ENCODE peak calls at places on chromosomes 2 and 18, in seven cellular contexts. One of them, this sample, is unnamed.

GRCh38 chr2:106956879-106957278 is 70.9 kb upstream of the ST6GAL2 start:
- DNase-seq in astrocyte of the spinal cord: peak; percentile 98
- DNase-seq in sciatic nerve: no peak
- DNase-seq in immature natural killer cell: no peak
- DNase-seq in activated T-helper 1 cell treated with anti-CD3 and anti-CD28 coated beads, Interleukin-2, amount 50 U/mL, for 16 hours: no peak
- DNase-seq in activated T-cell treated with anti-CD3 and anti-CD28 coated beads, Interleukin-2, amount 50 U/mL, for 4 hours: no peak
- DNase-seq in ELR: peak; percentile 83
- DNase-seq in this sample: peak; percentile 97

GRCh38 chr18:76454429-76454828 is 40.6 kb downstream of the ZNF516 start:
- DNase-seq in astrocyte of the spinal cord: no peak
- DNase-seq in sciatic nerve: no peak
- DNase-seq in immature natural killer cell: no peak
- DNase-seq in activated T-helper 1 cell treated with anti-CD3 and anti-CD28 coated beads, Interleukin-2, amount 50 U/mL, for 16 hours: no peak
- DNase-seq in activated T-cell treated with anti-CD3 and anti-CD28 coated beads, Interleukin-2, amount 50 U/mL, for 4 hours: no peak
- DNase-seq in ELR: no peak
- DNase-seq in this sample: no peak

GRCh38 chr18:71443726-71444480 is 1100.2 kb downstream of the CBLN2 start:
- DNase-seq in astrocyte of the spinal cord: peak; percentile 94
- DNase-seq in sciatic nerve: no peak
- DNase-seq in immature natural killer cell: no peak
- DNase-seq in activated T-helper 1 cell treated with anti-CD3 and anti-CD28 coated beads, Interleukin-2, amount 50 U/mL, for 16 hours: no peak
- DNase-seq in activated T-cell treated with anti-CD3 and anti-CD28 coated beads, Interleukin-2, amount 50 U/mL, for 4 hours: no peak
- DNase-seq in ELR: no peak
- DNase-seq in this sample: no peak

GRCh38 chr2:54524236-54524991 is 68.3 kb downstream of the SPTBN1 start:
- DNase-seq in astrocyte of the spinal cord: peak; percentile 75
- DNase-seq in sciatic nerve: no peak
- DNase-seq in immature natural killer cell: no peak
- DNase-seq in activated T-helper 1 cell treated with anti-CD3 and anti-CD28 coated beads, Interleukin-2, amount 50 U/mL, for 16 hours: no peak
- DNase-seq in activated T-cell treated with anti-CD3 and anti-CD28 coated beads, Interleukin-2, amount 50 U/mL, for 4 hours: no peak
- DNase-seq in ELR: peak; percentile 72
- DNase-seq in this sample: peak; percentile 84

GRCh38 chr18:61824733-61825363 is 68.0 kb downstream of the RNF152 start:
- DNase-seq in astrocyte of the spinal cord: peak; percentile 12
- DNase-seq in sciatic nerve: no peak
- DNase-seq in immature natural killer cell: no peak
- DNase-seq in activated T-helper 1 cell treated with anti-CD3 and anti-CD28 coated beads, Interleukin-2, amount 50 U/mL, for 16 hours: no peak
- DNase-seq in activated T-cell treated with anti-CD3 and anti-CD28 coated beads, Interleukin-2, amount 50 U/mL, for 4 hours: no peak
- DNase-seq in ELR: no peak
- DNase-seq in this sample: peak; percentile 54

GRCh38 chr2:215879977-215880940 is 133.1 kb downstream of the MREG start:
- DNase-seq in astrocyte of the spinal cord: no peak
- DNase-seq in sciatic nerve: no peak
- DNase-seq in immature natural killer cell: no peak
- DNase-seq in activated T-helper 1 cell treated with anti-CD3 and anti-CD28 coated beads, Interleukin-2, amount 50 U/mL, for 16 hours: no peak
- DNase-seq in activated T-cell treated with anti-CD3 and anti-CD28 coated beads, Interleukin-2, amount 50 U/mL, for 4 hours: no peak
- DNase-seq in ELR: peak; percentile 53
- DNase-seq in this sample: no peak

GRCh38 chr2:160606336-160606735 is 112.7 kb upstream of the RBMS1 start:
- DNase-seq in astrocyte of the spinal cord: no peak
- DNase-seq in sciatic nerve: no peak
- DNase-seq in immature natural killer cell: no peak
- DNase-seq in activated T-helper 1 cell treated with anti-CD3 and anti-CD28 coated beads, Interleukin-2, amount 50 U/mL, for 16 hours: no peak
- DNase-seq in activated T-cell treated with anti-CD3 and anti-CD28 coated beads, Interleukin-2, amount 50 U/mL, for 4 hours: no peak
- DNase-seq in ELR: no peak
- DNase-seq in this sample: peak; percentile 58

GRCh38 chr2:201859886-201860285 is 53.5 kb downstream of the CDK15 start:
- DNase-seq in astrocyte of the spinal cord: peak; percentile 68
- DNase-seq in sciatic nerve: no peak
- DNase-seq in immature natural killer cell: no peak
- DNase-seq in activated T-helper 1 cell treated with anti-CD3 and anti-CD28 coated beads, Interleukin-2, amount 50 U/mL, for 16 hours: no peak
- DNase-seq in activated T-cell treated with anti-CD3 and anti-CD28 coated beads, Interleukin-2, amount 50 U/mL, for 4 hours: no peak
- DNase-seq in ELR: peak; percentile 89
- DNase-seq in this sample: peak; percentile 29

GRCh38 chr2:870426-870825 is 80.2 kb upstream of the SNTG2 start:
- DNase-seq in astrocyte of the spinal cord: no peak
- DNase-seq in sciatic nerve: peak; percentile 26
- DNase-seq in immature natural killer cell: no peak
- DNase-seq in activated T-helper 1 cell treated with anti-CD3 and anti-CD28 coated beads, Interleukin-2, amount 50 U/mL, for 16 hours: no peak
- DNase-seq in activated T-cell treated with anti-CD3 and anti-CD28 coated beads, Interleukin-2, amount 50 U/mL, for 4 hours: no peak
- DNase-seq in ELR: no peak
- DNase-seq in this sample: no peak

GRCh38 chr2:2788076-2788475 is 457.0 kb upstream of the MYT1L start:
- DNase-seq in astrocyte of the spinal cord: no peak
- DNase-seq in sciatic nerve: no peak
- DNase-seq in immature natural killer cell: no peak
- DNase-seq in activated T-helper 1 cell treated with anti-CD3 and anti-CD28 coated beads, Interleukin-2, amount 50 U/mL, for 16 hours: no peak
- DNase-seq in activated T-cell treated with anti-CD3 and anti-CD28 coated beads, Interleukin-2, amount 50 U/mL, for 4 hours: no peak
- DNase-seq in ELR: no peak
- DNase-seq in this sample: no peak

GRCh38 chr2:70901235-70902066 is 34.2 kb upstream of the ATP6V1B1 start:
- DNase-seq in astrocyte of the spinal cord: peak; percentile 37
- DNase-seq in sciatic nerve: no peak
- DNase-seq in immature natural killer cell: no peak
- DNase-seq in activated T-helper 1 cell treated with anti-CD3 and anti-CD28 coated beads, Interleukin-2, amount 50 U/mL, for 16 hours: no peak
- DNase-seq in activated T-cell treated with anti-CD3 and anti-CD28 coated beads, Interleukin-2, amount 50 U/mL, for 4 hours: no peak
- DNase-seq in ELR: peak; percentile 30
- DNase-seq in this sample: peak; percentile 45

This sample was measured in AG10803.